ENCODE peak calls at places on chromosomes 13 and 19, in eight cellular contexts. One of them, this sample, is unnamed.
A peak's percentile ranks its signal among the peaks of the same experiment; 100 is the strongest.

GRCh38 chr19:56147307-56147706 is 6.2 kb downstream of the ZNF444 start:
- DNase-seq in body of pancreas: peak; percentile 42
- DNase-seq in IMR-90: no peak
- DNase-seq in heart left ventricle: no peak
- DNase-seq in breast epithelium: no peak
- DNase-seq in lower leg skin: no peak
- DNase-seq in uterus: no peak
- DNase-seq in prostate gland: no peak
- DNase-seq in this sample: no peak

GRCh38 chr13:48849515-48849914 is 126.2 kb upstream of the FNDC3A start:
- DNase-seq in body of pancreas: no peak
- DNase-seq in uterus: no peak
- DNase-seq in breast epithelium: no peak
- DNase-seq in heart left ventricle: no peak
- DNase-seq in IMR-90: no peak
- DNase-seq in prostate gland: no peak
- DNase-seq in lower leg skin: no peak
- DNase-seq in this sample: no peak

GRCh38 chr19:8367327-8368001 is 3.5 kb downstream of the ANGPTL4 start:
- DNase-seq in heart left ventricle: peak; percentile 97
- DNase-seq in lower leg skin: peak; percentile 75
- DNase-seq in body of pancreas: peak; percentile 97
- DNase-seq in IMR-90: peak; percentile 98
- DNase-seq in breast epithelium: peak; percentile 96
- DNase-seq in uterus: peak; percentile 91
- DNase-seq in prostate gland: peak; percentile 53
- DNase-seq in this sample: peak; percentile 93

GRCh38 chr13:50366488-50367174 is 351.4 kb downstream of the KCNRG start:
- DNase-seq in prostate gland: no peak
- DNase-seq in lower leg skin: no peak
- DNase-seq in IMR-90: no peak
- DNase-seq in breast epithelium: no peak
- DNase-seq in body of pancreas: no peak
- DNase-seq in uterus: no peak
- DNase-seq in heart left ventricle: no peak
- DNase-seq in this sample: no peak

GRCh38 chr13:38386421-38386820 is 36.8 kb downstream of the UFM1 start:
- DNase-seq in prostate gland: no peak
- DNase-seq in body of pancreas: no peak
- DNase-seq in lower leg skin: no peak
- DNase-seq in breast epithelium: no peak
- DNase-seq in IMR-90: peak; percentile 3
- DNase-seq in heart left ventricle: no peak
- DNase-seq in uterus: no peak
- DNase-seq in this sample: no peak

GRCh38 chr19:40246292-40247073 is 20.0 kb upstream of the CCNP start:
- DNase-seq in body of pancreas: no peak
- DNase-seq in prostate gland: no peak
- DNase-seq in breast epithelium: no peak
- DNase-seq in lower leg skin: no peak
- DNase-seq in heart left ventricle: no peak
- DNase-seq in uterus: no peak
- DNase-seq in IMR-90: no peak
- DNase-seq in this sample: no peak

GRCh38 chr19:7242601-7243258 is 51.5 kb downstream of the INSR start:
- DNase-seq in IMR-90: peak; percentile 64
- DNase-seq in body of pancreas: no peak
- DNase-seq in heart left ventricle: no peak
- DNase-seq in uterus: no peak
- DNase-seq in lower leg skin: peak; percentile 37
- DNase-seq in breast epithelium: no peak
- DNase-seq in prostate gland: no peak
- DNase-seq in this sample: peak; percentile 58

GRCh38 chr19:18059297-18059696 is 27.4 kb downstream of the IL12RB1 start:
- DNase-seq in prostate gland: no peak
- DNase-seq in body of pancreas: no peak
- DNase-seq in uterus: no peak
- DNase-seq in heart left ventricle: no peak
- DNase-seq in IMR-90: no peak
- DNase-seq in lower leg skin: no peak
- DNase-seq in breast epithelium: no peak
- DNase-seq in this sample: no peak

GRCh38 chr13:40986328-40986856 is 32.7 kb downstream of the ELF1 start:
- DNase-seq in body of pancreas: peak; percentile 28
- DNase-seq in IMR-90: peak; percentile 76
- DNase-seq in uterus: no peak
- DNase-seq in lower leg skin: no peak
- DNase-seq in heart left ventricle: no peak
- DNase-seq in breast epithelium: no peak
- DNase-seq in prostate gland: no peak
- DNase-seq in this sample: no peak

GRCh38 chr13:43132228-43132627 is 108.8 kb downstream of the DNAJC15 start:
- DNase-seq in lower leg skin: no peak
- DNase-seq in heart left ventricle: no peak
- DNase-seq in uterus: no peak
- DNase-seq in IMR-90: peak; percentile 36
- DNase-seq in prostate gland: peak; percentile 27
- DNase-seq in breast epithelium: no peak
- DNase-seq in body of pancreas: peak; percentile 32
- DNase-seq in this sample: peak; percentile 19

GRCh38 chr13:85651440-85651839 is 147.8 kb downstream of the SLITRK6 start:
- DNase-seq in breast epithelium: no peak
- DNase-seq in body of pancreas: no peak
- DNase-seq in uterus: no peak
- DNase-seq in heart left ventricle: no peak
- DNase-seq in IMR-90: peak; percentile 16
- DNase-seq in prostate gland: no peak
- DNase-seq in lower leg skin: no peak
- DNase-seq in this sample: no peak

GRCh38 chr19:50420127-50420526 is 1.4 kb downstream of the SPIB start:
- DNase-seq in lower leg skin: no peak
- DNase-seq in body of pancreas: no peak
- DNase-seq in prostate gland: no peak
- DNase-seq in heart left ventricle: no peak
- DNase-seq in breast epithelium: no peak
- DNase-seq in uterus: no peak
- DNase-seq in IMR-90: no peak
- DNase-seq in this sample: no peak

GRCh38 chr19:36973844-36974195 is 57.7 kb downstream of the ZNF568 start:
- DNase-seq in lower leg skin: no peak
- DNase-seq in breast epithelium: no peak
- DNase-seq in body of pancreas: no peak
- DNase-seq in uterus: no peak
- DNase-seq in heart left ventricle: no peak
- DNase-seq in IMR-90: no peak
- DNase-seq in prostate gland: no peak
- DNase-seq in this sample: no peak

GRCh38 chr13:113774177-113775107 is 15.4 kb downstream of the TMEM255B start:
- DNase-seq in IMR-90: peak; percentile 19
- DNase-seq in heart left ventricle: no peak
- DNase-seq in uterus: no peak
- DNase-seq in prostate gland: no peak
- DNase-seq in breast epithelium: no peak
- DNase-seq in body of pancreas: no peak
- DNase-seq in lower leg skin: no peak
- DNase-seq in this sample: peak; percentile 48

GRCh38 chr13:70188567-70188966 is 80.3 kb upstream of the KLHL1 start:
- DNase-seq in prostate gland: no peak
- DNase-seq in breast epithelium: no peak
- DNase-seq in uterus: no peak
- DNase-seq in body of pancreas: peak; percentile 54
- DNase-seq in lower leg skin: no peak
- DNase-seq in heart left ventricle: no peak
- DNase-seq in IMR-90: no peak
- DNase-seq in this sample: no peak

GRCh38 chr13:42017264-42017663 is 31.2 kb upstream of the DGKH start:
- DNase-seq in body of pancreas: no peak
- DNase-seq in heart left ventricle: no peak
- DNase-seq in breast epithelium: no peak
- DNase-seq in lower leg skin: no peak
- DNase-seq in prostate gland: peak; percentile 23
- DNase-seq in uterus: no peak
- DNase-seq in IMR-90: no peak
- DNase-seq in this sample: no peak

DNA sequence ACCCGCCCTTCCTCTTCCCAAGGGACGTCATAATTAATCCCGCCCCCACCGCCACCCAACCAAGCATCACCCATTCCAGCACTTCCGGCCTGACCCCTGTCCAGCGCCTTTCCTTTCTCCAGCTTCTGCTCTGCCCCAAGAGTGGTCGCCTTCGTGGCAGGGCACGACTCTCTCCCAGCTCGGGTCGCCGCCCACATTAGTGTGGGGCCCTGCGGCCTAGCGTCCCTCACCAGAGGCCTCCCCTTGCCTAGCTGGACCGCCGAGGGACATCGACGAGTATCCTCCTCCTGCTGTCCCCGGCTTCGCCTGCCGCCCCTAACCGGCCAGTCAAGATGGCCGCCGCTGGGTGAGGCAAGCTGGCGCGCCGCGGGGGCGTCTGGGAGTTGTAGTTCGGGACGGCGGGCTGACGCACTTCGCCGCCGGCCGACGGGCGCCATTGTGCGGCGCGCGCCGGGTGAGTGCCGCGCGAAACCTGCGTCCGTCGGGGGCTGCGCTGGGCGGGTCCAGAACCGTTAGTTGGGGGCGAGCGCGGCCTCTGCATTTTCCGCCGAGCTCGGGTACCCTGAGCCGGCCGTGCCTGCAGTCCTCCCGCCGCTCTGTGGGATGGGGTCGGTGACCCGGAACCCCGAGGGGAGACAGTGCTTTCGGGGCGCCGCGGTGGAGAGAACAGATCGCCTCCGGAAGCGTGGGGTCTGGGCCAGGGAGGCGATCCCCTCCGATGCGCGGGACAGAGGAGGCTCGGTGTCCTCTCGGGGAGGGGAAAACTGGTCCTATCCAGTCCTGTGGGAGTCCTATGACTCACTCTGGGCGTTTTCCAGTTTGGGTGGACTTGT is at the start of gene ZNF274:
- DNase-seq in lower leg skin: peak; percentile 89
- DNase-seq in body of pancreas: peak; percentile 93
- DNase-seq in uterus: peak; percentile 90
- DNase-seq in IMR-90: peak; percentile 87
- DNase-seq in prostate gland: peak; percentile 89
- DNase-seq in breast epithelium: peak; percentile 92
- DNase-seq in heart left ventricle: peak; percentile 96
- DNase-seq in this sample: peak; percentile 78
- TF ChIP-seq POLR2A in lower leg skin: no peak
- TF ChIP-seq POLR2A in body of pancreas: peak; percentile 82
- TF ChIP-seq POLR2A in uterus: peak; percentile 92
- TF ChIP-seq POLR2A in IMR-90: peak; percentile 88
- TF ChIP-seq POLR2A in prostate gland: peak; percentile 48
- TF ChIP-seq POLR2A in breast epithelium: peak; percentile 66
- TF ChIP-seq POLR2A in heart left ventricle: peak; percentile 92
- TF ChIP-seq POLR2A in this sample: peak; percentile 70

DNA sequence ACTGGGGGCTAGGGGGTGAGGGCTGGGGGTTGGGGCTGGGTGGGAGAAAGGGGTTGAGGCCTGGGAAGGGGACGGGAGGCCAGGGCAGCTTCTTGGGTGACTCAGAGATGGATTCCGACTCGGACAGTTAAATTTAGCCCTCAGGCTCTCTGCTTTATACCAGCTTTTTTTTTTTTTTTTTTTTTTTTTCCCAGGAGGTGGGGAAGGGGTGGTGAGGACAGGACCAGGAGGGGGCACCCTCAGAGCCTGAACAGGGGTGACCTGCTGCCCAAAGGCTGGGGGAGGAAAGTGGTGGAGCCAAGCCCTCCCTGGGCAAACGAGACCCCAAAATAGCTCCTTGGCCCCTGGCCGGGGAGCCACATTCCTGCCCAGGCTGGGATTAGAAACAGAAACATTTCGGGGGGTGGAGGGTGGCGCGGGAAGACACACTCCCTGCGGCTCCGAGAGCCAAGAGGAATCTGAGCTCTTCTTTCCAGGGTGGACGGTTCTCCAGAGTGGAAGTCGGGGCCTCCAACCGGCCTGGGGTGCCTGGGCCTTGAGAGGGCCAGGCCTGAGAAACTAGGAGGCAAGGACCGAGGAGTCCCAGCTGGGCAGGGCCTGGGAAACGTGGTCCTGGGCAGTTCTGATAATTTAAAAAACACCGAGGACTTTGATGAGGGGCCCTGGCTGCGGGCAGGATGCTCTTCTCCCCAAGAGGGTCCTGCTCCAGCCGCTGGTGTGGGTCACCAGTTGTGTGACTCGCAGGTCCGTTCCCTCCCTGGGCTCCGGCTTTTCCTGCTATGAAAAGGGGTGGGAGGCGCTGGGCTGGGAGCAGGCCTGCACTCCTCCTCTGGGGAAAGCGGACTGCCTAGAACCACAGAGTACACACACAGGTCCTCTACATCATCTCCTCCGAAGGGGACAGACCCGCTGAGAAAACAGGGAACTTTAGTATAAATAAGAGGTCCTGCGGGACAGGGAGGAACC is 813 bp upstream of the DMPK start:
- DNase-seq in uterus: peak; percentile 84
- DNase-seq in lower leg skin: no peak
- DNase-seq in IMR-90: peak; percentile 71
- DNase-seq in prostate gland: peak; percentile 65
- DNase-seq in breast epithelium: peak; percentile 75
- DNase-seq in body of pancreas: no peak
- DNase-seq in heart left ventricle: peak; percentile 92
- DNase-seq in this sample: peak; percentile 67
- TF ChIP-seq POLR2A in uterus: no peak
- TF ChIP-seq POLR2A in lower leg skin: no peak
- TF ChIP-seq POLR2A in IMR-90: no peak
- TF ChIP-seq POLR2A in prostate gland: no peak
- TF ChIP-seq POLR2A in breast epithelium: no peak
- TF ChIP-seq POLR2A in body of pancreas: no peak
- TF ChIP-seq POLR2A in heart left ventricle: peak; percentile 53
- TF ChIP-seq POLR2A in this sample: no peak

DNA sequence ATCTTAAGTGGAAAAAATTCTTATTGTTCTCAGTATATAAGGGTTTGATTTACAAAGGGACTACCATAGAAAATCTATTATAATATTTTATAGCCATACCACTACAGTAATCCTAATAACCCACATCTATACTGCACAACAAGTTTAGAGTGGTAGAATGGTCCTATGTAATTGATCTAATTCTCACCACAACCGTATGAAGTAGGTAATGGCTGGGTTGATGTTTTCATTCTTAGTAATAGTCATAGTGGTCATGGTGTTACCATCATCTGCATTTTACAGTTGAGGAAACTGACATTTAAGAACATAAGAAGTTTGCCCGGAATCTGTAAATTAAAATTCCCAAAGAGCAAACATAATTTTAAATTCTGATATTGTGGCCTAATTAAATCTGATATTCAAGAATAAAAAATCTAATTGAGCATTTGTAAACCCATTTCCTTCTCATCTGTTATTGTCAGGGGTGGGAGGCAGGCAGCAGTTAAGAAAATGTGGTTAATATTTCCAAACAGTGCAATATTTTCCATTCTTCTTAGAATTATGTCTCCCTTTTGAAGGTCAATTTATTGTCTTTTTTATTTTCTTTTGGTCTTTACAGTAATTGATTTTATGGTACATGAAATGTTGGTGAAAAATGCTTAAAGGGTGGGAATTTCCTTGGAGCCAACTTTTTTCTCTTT is 65.6 kb downstream of the DHRS12 start:
- DNase-seq in breast epithelium: no peak
- DNase-seq in body of pancreas: no peak
- DNase-seq in uterus: no peak
- DNase-seq in IMR-90: no peak
- DNase-seq in prostate gland: no peak
- DNase-seq in heart left ventricle: no peak
- DNase-seq in lower leg skin: no peak
- DNase-seq in this sample: no peak
- TF ChIP-seq POLR2A in breast epithelium: no peak
- TF ChIP-seq POLR2A in body of pancreas: no peak
- TF ChIP-seq POLR2A in uterus: no peak
- TF ChIP-seq POLR2A in IMR-90: no peak
- TF ChIP-seq POLR2A in prostate gland: no peak
- TF ChIP-seq POLR2A in heart left ventricle: no peak
- TF ChIP-seq POLR2A in lower leg skin: no peak
- TF ChIP-seq POLR2A in this sample: no peak

GRCh38 chr13:23575632-23576031 is 5.4 kb downstream of the TNFRSF19 start:
- DNase-seq in breast epithelium: no peak
- DNase-seq in IMR-90: no peak
- DNase-seq in lower leg skin: no peak
- DNase-seq in uterus: no peak
- DNase-seq in body of pancreas: no peak
- DNase-seq in prostate gland: no peak
- DNase-seq in heart left ventricle: no peak
- DNase-seq in this sample: no peak
- TF ChIP-seq POLR2A in breast epithelium: no peak
- TF ChIP-seq POLR2A in IMR-90: no peak
- TF ChIP-seq POLR2A in lower leg skin: no peak
- TF ChIP-seq POLR2A in uterus: no peak
- TF ChIP-seq POLR2A in body of pancreas: no peak
- TF ChIP-seq POLR2A in prostate gland: no peak
- TF ChIP-seq POLR2A in heart left ventricle: no peak
- TF ChIP-seq POLR2A in this sample: no peak

This sample was measured in H54.